ENCODE peak calls at places on chromosomes 4 and X, in eight cellular contexts. L, U, V, X, Y, B, T and J are unnamed samples.

GRCh38 chr4:156677136-156677535 is 294.5 kb downstream of the PDGFC start:
- DNase-seq in B (no peak), U (peak), X (peak), L (no peak), T (peak), V (no peak), Y (no peak), J (peak)

GRCh38 chr4:120709986-120710385 is 212.5 kb downstream of the PRDM5 start:
- DNase-seq in U (no peak), Y (no peak), X (peak), T (no peak), L (no peak), B (no peak), V (no peak), J (no peak)

GRCh38 chrX:24282381-24283121 is 31.3 kb downstream of the SUPT20HL2 start:
- DNase-seq in L (no peak), B (no peak), Y (no peak), V (no peak), X (peak), T (no peak), U (no peak), J (no peak)

GRCh38 chr4:44493924-44494323 is 45.3 kb upstream of the KCTD8 start:
- DNase-seq in X (peak), Y (no peak), B (no peak), V (no peak), L (no peak), U (no peak), T (no peak), J (no peak)

GRCh38 chr4:61739899-61740298 is 539.8 kb downstream of the ADGRL3 start:
- DNase-seq in Y (no peak), U (no peak), V (no peak), L (no peak), B (no peak), T (no peak), X (no peak), J (no peak)

GRCh38 chr4:103012085-103012484 is 7.4 kb downstream of the SLC9B1 start:
- DNase-seq in B (no peak), U (no peak), Y (no peak), L (no peak), X (peak), V (no peak), T (no peak), J (no peak)

GRCh38 chr4:186701273-186701672 is 22.4 kb downstream of the FAT1 start:
- DNase-seq in B (peak), T (no peak), Y (no peak), V (no peak), X (peak), U (no peak), L (no peak), J (no peak)

GRCh38 chrX:154738013-154738738 is 12.7 kb downstream of the GAB3 start:
- DNase-seq in B (no peak), V (no peak), T (no peak), L (no peak), X (peak), U (peak), Y (no peak), J (no peak)

GRCh38 chrX:43481601-43482000 is 174.5 kb upstream of the MAOA start:
- DNase-seq in B (no peak), Y (no peak), X (no peak), V (no peak), T (no peak), U (no peak), L (no peak), J (no peak)

GRCh38 chr4:158934996-158935669 is 166.3 kb downstream of the FNIP2 start:
- DNase-seq in Y (no peak), U (no peak), V (no peak), X (no peak), B (no peak), L (no peak), T (no peak), J (no peak)

GRCh38 chrX:45852884-45853283 is 652.2 kb upstream of the DIPK2B start:
- DNase-seq in B (no peak), L (no peak), X (no peak), T (no peak), U (no peak), V (no peak), Y (no peak), J (no peak)

GRCh38 chrX:56763556-56764152 is 34.6 kb downstream of the NBDY start:
- DNase-seq in T (no peak), B (peak), U (no peak), V (peak), Y (peak), X (no peak), L (peak), J (no peak)

GRCh38 chr4:154961263-154961662 is 180.2 kb downstream of the RBM46 start:
- DNase-seq in L (no peak), V (no peak), B (no peak), U (no peak), T (no peak), X (no peak), Y (no peak), J (no peak)

GRCh38 chr4:60683357-60683756 is 516.8 kb upstream of the ADGRL3 start:
- DNase-seq in L (no peak), T (no peak), U (no peak), B (no peak), X (peak), V (no peak), Y (no peak), J (no peak)

GRCh38 chrX:34132028-34132427 is at the start of gene FAM47A:
- DNase-seq in X (no peak), Y (no peak), V (peak), L (no peak), B (no peak), T (no peak), U (no peak), J (no peak)

GRCh38 chrX:37921758-37922157 is 74.4 kb upstream of the DYNLT3 start:
- DNase-seq in T (no peak), L (no peak), B (no peak), Y (no peak), U (no peak), X (peak), V (no peak), J (no peak)

GRCh38 chrX:44785652-44786051 is 58.2 kb upstream of the DUSP21 start:
- DNase-seq in V (no peak), U (no peak), L (no peak), T (no peak), X (peak), Y (no peak), B (no peak), J (no peak)

GRCh38 chr4:2755821-2756690 is at the start of gene TNIP2:
- DNase-seq in L (peak), X (peak), B (peak), V (peak), U (peak), Y (peak), T (peak), J (peak)

GRCh38 chrX:85084770-85085393 is 81.2 kb downstream of the APOOL start:
- DNase-seq in Y (no peak), B (no peak), L (no peak), U (peak), X (peak), V (no peak), T (peak), J (no peak)

GRCh38 chr4:123421227-123421941 is 24.8 kb downstream of the SPRY1 start:
- DNase-seq in Y (no peak), V (no peak), X (peak), U (no peak), L (no peak), T (no peak), B (no peak), J (no peak)

GRCh38 chr4:26150948-26151347 is 169.9 kb upstream of the RBPJ start:
- DNase-seq in V (no peak), B (no peak), L (no peak), T (no peak), Y (no peak), U (no peak), X (peak), J (no peak)

GRCh38 chrX:39749135-39749534 is 348.6 kb downstream of the BCOR start:
- DNase-seq in Y (no peak), X (no peak), B (no peak), V (no peak), T (no peak), L (no peak), U (no peak), J (no peak)

GRCh38 chrX:145792281-145792680 is 25.3 kb upstream of the SLITRK2 start:
- DNase-seq in V (no peak), X (no peak), U (no peak), L (no peak), Y (no peak), B (no peak), T (no peak), J (no peak)

GRCh38 chr4:146638801-146639351 is at the start of gene POU4F2:
- DNase-seq in V (peak), T (peak), Y (no peak), U (no peak), L (no peak), X (peak), B (peak), J (peak)

GRCh38 chr4:123444298-123444731 is 47.7 kb downstream of the SPRY1 start:
- DNase-seq in B (peak), Y (no peak), X (peak), T (peak), V (no peak), L (no peak), U (peak), J (peak)

GRCh38 chr4:7876096-7876993 is 63.3 kb downstream of the AFAP1 start:
- DNase-seq in B (no peak), Y (no peak), L (no peak), V (no peak), X (peak), U (no peak), T (peak), J (no peak)

GRCh38 chrX:14032383-14032782 is 2.7 kb upstream of the GEMIN8 start:
- DNase-seq in L (peak), T (peak), B (no peak), U (peak), V (no peak), X (peak), Y (no peak), J (no peak)

GRCh38 chr4:93066746-93067145 is 761.8 kb upstream of the ATOH1 start:
- DNase-seq in Y (no peak), T (no peak), B (no peak), V (no peak), L (no peak), X (no peak), U (no peak), J (no peak)

GRCh38 chr4:2049811-2050210 is 9.3 kb upstream of the NAT8L start:
- DNase-seq in X (no peak), V (no peak), Y (no peak), L (peak), B (no peak), U (no peak), T (no peak), J (no peak)

GRCh38 chrX:65990702-65991101 is 49.2 kb downstream of the VSIG4 start:
- DNase-seq in U (no peak), T (no peak), V (no peak), B (no peak), L (no peak), Y (no peak), X (no peak), J (no peak)
- TF ChIP-seq CTCF in U (no peak), T (no peak), V (no peak), B (no peak), L (no peak), Y (no peak), X (no peak), J (no peak)

DNA sequence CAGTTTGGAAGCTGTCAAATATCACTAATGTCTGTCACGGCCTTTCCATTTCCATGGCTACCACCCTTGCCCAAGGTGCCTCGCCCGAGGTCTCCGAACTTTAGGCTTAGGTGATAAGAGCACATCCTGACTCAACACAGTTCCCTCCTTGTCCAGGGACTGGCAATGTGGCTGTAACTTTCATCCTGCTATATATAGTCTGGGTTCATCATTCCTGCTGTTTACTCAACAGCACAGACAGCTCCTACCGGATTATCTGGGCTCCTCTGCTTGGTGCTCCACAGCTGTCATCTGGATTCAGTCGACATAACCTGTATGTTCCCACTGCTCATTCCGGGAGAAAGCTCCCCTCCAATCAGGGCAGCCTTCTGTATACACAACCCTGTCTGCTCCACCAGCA is 51.2 kb downstream of the GATB start:
- DNase-seq in B (no peak), U (no peak), Y (no peak), X (no peak), T (no peak), L (no peak), V (no peak), J (no peak)
- TF ChIP-seq CTCF in B (no peak), U (no peak), Y (no peak), X (no peak), T (no peak), L (no peak), V (no peak), J (no peak)

GRCh38 chr4:89703831-89704230 is 133.1 kb downstream of the SNCA start:
- DNase-seq in V (no peak), Y (no peak), T (no peak), B (no peak), U (no peak), X (no peak), L (no peak), J (no peak)

GRCh38 chr4:89704651-89705395 is 132.1 kb downstream of the SNCA start:
- DNase-seq in T (no peak), V (no peak), L (no peak), Y (no peak), X (no peak), U (no peak), B (no peak), J (no peak)

GRCh38 chr4:89708903-89709361 is 128.0 kb downstream of the SNCA start:
- DNase-seq in Y (no peak), B (no peak), U (no peak), L (no peak), V (no peak), T (peak), X (peak), J (no peak)

GRCh38 chr4:89712141-89712540 is 124.8 kb downstream of the SNCA start:
- DNase-seq in L (no peak), B (no peak), X (peak), T (no peak), U (no peak), Y (no peak), V (no peak), J (no peak)

DNA sequence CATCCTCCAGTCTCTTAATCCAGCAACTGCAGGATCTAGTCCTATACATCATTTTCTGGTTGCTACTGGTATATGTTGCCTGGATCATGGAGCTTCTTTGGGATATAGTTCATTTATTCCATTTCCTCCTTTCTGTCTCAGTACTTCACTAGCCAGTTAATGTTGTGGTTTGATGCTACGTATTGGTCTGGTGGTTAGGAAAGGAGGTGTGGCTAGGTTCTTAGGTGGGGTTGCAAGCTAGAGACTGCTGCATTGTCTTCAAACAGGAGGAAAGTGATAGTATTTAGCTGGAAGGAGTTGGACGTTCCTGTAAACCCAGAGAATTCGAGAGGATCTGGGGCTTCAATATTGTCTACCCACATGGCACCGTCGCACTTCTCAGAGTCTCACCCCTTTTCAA is 129.5 kb downstream of the SNCA start:
- DNase-seq in B (no peak), Y (no peak), U (no peak), V (no peak), L (no peak), T (no peak), X (no peak), J (no peak)
- TF ChIP-seq CTCF in B (no peak), Y (no peak), U (no peak), V (no peak), L (no peak), T (no peak), X (no peak), J (no peak)

GRCh38 chrX:18709833-18710232 is 2.4 kb downstream of the PPEF1 start:
- DNase-seq in U (no peak), T (no peak), X (no peak), V (no peak), L (no peak), B (no peak), Y (no peak), J (no peak)
- TF ChIP-seq CTCF in U (no peak), T (no peak), X (no peak), V (no peak), L (no peak), B (no peak), Y (no peak), J (peak)

DNA sequence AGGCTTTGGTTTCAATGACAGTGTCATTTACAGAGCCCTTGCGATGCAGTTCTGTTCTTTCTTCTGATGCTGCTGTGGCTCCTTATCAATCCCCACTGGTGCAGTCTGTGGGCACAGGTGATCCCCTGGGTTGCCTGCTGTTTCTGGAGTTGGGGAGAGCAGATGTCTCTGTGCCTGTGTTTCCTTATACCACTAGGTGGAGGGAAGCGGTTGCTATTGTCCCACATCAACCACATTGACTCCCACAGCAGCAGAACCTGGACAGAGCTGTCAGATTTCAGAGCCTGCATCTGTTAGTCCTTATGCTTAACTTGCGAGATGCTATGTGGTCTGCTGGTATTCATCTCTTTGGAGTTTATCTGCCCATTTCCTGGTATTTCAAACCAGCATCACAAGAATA is 57.7 kb downstream of the NEIL3 start:
- DNase-seq in T (peak), X (peak), B (no peak), V (no peak), L (no peak), U (peak), Y (no peak), J (no peak)
- TF ChIP-seq CTCF in T (no peak), X (peak), B (no peak), V (no peak), L (no peak), U (no peak), Y (no peak), J (no peak)

GRCh38 chr4:183106839-183107238 is 7.8 kb downstream of the WWC2 start:
- DNase-seq in Y (no peak), T (no peak), U (no peak), X (no peak), B (no peak), L (no peak), V (no peak), J (no peak)
- TF ChIP-seq CTCF in Y (no peak), T (no peak), U (no peak), X (peak), B (no peak), L (no peak), V (no peak), J (no peak)